ENCODE peak calls at places on chromosomes 16 and 17, in eight cellular contexts. T is GM03348, D is SJSA1, A is esophagus muscularis mucosa, I is adipocyte, B is non-pigmented ciliary epithelial cell, U is RWPE1, E is aorta. V is an unnamed sample.

GRCh38 chr17:72182256-72182890 is 61.6 kb downstream of the SOX9 start:
- DNase-seq in T (no peak), D (no peak), A (no peak), I (no peak), B (no peak), U (no peak), E (no peak), V (no peak)

GRCh38 chr17:80195671-80196529 is 24.2 kb downstream of the SGSH start:
- DNase-seq in T (peak), D (no peak), A (no peak), I (peak), B (no peak), U (no peak), E (no peak), V (peak)

GRCh38 chr16:67537636-67538591 is 9.3 kb downstream of the RIPOR1 start:
- DNase-seq in T (peak), D (no peak), A (no peak), I (peak), B (no peak), U (no peak), E (peak), V (peak)

GRCh38 chr16:23650674-23651073 is 9.4 kb downstream of the DCTN5 start:
- DNase-seq in T (no peak), D (no peak), A (no peak), I (peak), B (no peak), U (no peak), E (no peak), V (no peak)

GRCh38 chr16:57784334-57784733 is 18.0 kb downstream of the KIFC3 start:
- DNase-seq in T (no peak), D (no peak), A (no peak), I (no peak), B (no peak), U (no peak), E (no peak), V (no peak)

GRCh38 chr17:79793924-79794304 is 3.0 kb downstream of the CBX8 start:
- DNase-seq in T (peak), D (peak), A (no peak), I (peak), B (no peak), U (no peak), E (no peak), V (peak)

GRCh38 chr17:19733953-19734526 is 14.1 kb downstream of the ALDH3A1 start:
- DNase-seq in T (no peak), D (no peak), A (no peak), I (no peak), B (no peak), U (no peak), E (no peak), V (no peak)

GRCh38 chr16:85202631-85203461 is 90.6 kb upstream of the CIBAR2 start:
- DNase-seq in T (peak), D (no peak), A (no peak), I (peak), B (no peak), U (no peak), E (peak), V (peak)

GRCh38 chr16:82834156-82834758 is 207.5 kb downstream of the CDH13 start:
- DNase-seq in T (no peak), D (no peak), A (no peak), I (no peak), B (no peak), U (no peak), E (no peak), V (no peak)

GRCh38 chr16:4664538-4665418 is 28.6 kb upstream of the NUDT16L1 start:
- DNase-seq in T (no peak), D (no peak), A (no peak), I (no peak), B (no peak), U (peak), E (peak), V (no peak)

GRCh38 chr16:67226295-67226803 is 581 bp upstream of the TMEM208 start:
- DNase-seq in T (no peak), D (no peak), A (no peak), I (no peak), B (no peak), U (no peak), E (no peak), V (no peak)

GRCh38 chr16:23535901-23536300 is 21.2 kb downstream of the EARS2 start:
- DNase-seq in T (no peak), D (no peak), A (no peak), I (no peak), B (no peak), U (no peak), E (peak), V (no peak)

GRCh38 chr17:78583091-78583490 is 5.9 kb upstream of the DNAH17 start:
- DNase-seq in T (no peak), D (no peak), A (no peak), I (no peak), B (no peak), U (peak), E (no peak), V (peak)

GRCh38 chr16:85689285-85689949 is 663 bp upstream of the GINS2 start:
- DNase-seq in T (no peak), D (no peak), A (no peak), I (no peak), B (no peak), U (no peak), E (no peak), V (no peak)

GRCh38 chr16:75116081-75116910 is at the start of gene LDHD:
- DNase-seq in T (peak), D (no peak), A (no peak), I (no peak), B (no peak), U (peak), E (peak), V (peak)

GRCh38 chr16:69286941-69287713 is 24.0 kb upstream of the VPS4A start:
- DNase-seq in T (peak), D (no peak), A (no peak), I (peak), B (no peak), U (peak), E (peak), V (peak)

GRCh38 chr16:86931410-86931941 is 353.1 kb downstream of the FOXL1 start:
- DNase-seq in T (peak), D (peak), A (no peak), I (peak), B (peak), U (peak), E (peak), V (peak)

GRCh38 chr17:35790826-35791225 is 4.6 kb downstream of the MMP28 start:
- DNase-seq in T (no peak), D (no peak), A (no peak), I (no peak), B (no peak), U (no peak), E (no peak), V (no peak)

GRCh38 chr16:60204221-60204620 is 1470.1 kb upstream of the GOT2 start:
- DNase-seq in T (peak), D (no peak), A (no peak), I (no peak), B (no peak), U (peak), E (no peak), V (no peak)

GRCh38 chr17:61381537-61381936 is 18.1 kb upstream of the TBX2 start:
- DNase-seq in T (no peak), D (no peak), A (no peak), I (no peak), B (no peak), U (no peak), E (no peak), V (no peak)

GRCh38 chr16:88764913-88765349 is 20.1 kb downstream of the PIEZO1 start:
- DNase-seq in T (no peak), D (peak), A (no peak), I (no peak), B (no peak), U (peak), E (no peak), V (no peak)

GRCh38 chr16:83356266-83356665 is 451.5 kb upstream of the HSBP1 start:
- DNase-seq in T (peak), D (no peak), A (no peak), I (peak), B (peak), U (peak), E (no peak), V (peak)

GRCh38 chr17:4902540-4902939 is 358 bp downstream of the CHRNE start:
- DNase-seq in T (no peak), D (no peak), A (no peak), I (no peak), B (no peak), U (no peak), E (no peak), V (no peak)

GRCh38 chr16:49280022-49280741 is 1.5 kb downstream of the CBLN1 start:
- DNase-seq in T (no peak), D (no peak), A (peak), I (no peak), B (no peak), U (no peak), E (peak), V (no peak)

GRCh38 chr16:85303354-85303883 is 191.1 kb upstream of the CIBAR2 start:
- DNase-seq in T (no peak), D (peak), A (no peak), I (no peak), B (no peak), U (peak), E (peak), V (peak)

GRCh38 chr17:82242977-82243647 is 14.3 kb downstream of the SLC16A3 start:
- DNase-seq in T (peak), D (no peak), A (no peak), I (peak), B (no peak), U (peak), E (peak), V (peak)

GRCh38 chr17:2068589-2069051 is 13.7 kb downstream of the HIC1 start:
- DNase-seq in T (no peak), D (peak), A (no peak), I (no peak), B (no peak), U (no peak), E (peak), V (no peak)

GRCh38 chr16:1125471-1125870 is 27.4 kb upstream of the CACNA1H start:
- DNase-seq in T (peak), D (no peak), A (no peak), I (peak), B (no peak), U (peak), E (no peak), V (peak)

GRCh38 chr17:179066-179432 is 2.4 kb downstream of the DOC2B start:
- DNase-seq in T (no peak), D (no peak), A (no peak), I (no peak), B (no peak), U (no peak), E (no peak), V (no peak)

GRCh38 chr16:46729326-46729995 is 18.7 kb downstream of the MYLK3 start:
- DNase-seq in T (no peak), D (no peak), A (no peak), I (no peak), B (no peak), U (no peak), E (no peak), V (no peak)

GRCh38 chr16:2835638-2836493 is 5.8 kb downstream of the ZG16B start:
- DNase-seq in T (peak), D (peak), A (no peak), I (peak), B (peak), U (peak), E (peak), V (peak)

GRCh38 chr17:7587420-7587786 is 2.5 kb downstream of the SOX15 start:
- DNase-seq in T (peak), D (no peak), A (no peak), I (peak), B (peak), U (peak), E (no peak), V (peak)

V was measured in hepatic stellate cell.